ENCODE peak calls at places on chromosomes 7 and 10, in ten cellular contexts. U is GM23338; T is astrocyte of the spinal cord; K is bronchial epithelial cell; R is MCF 10A; I is endodermal cell; W is aorta; E is H9; S is AG08395; Y is activated CD8-positive, alpha-beta memory T cell treated with anti-CD3 and anti-CD28 coated beads for 1 hour. F is an unnamed sample.

GRCh38 chr7:101545441-101546190 is 83.5 kb downstream of the MYL10 start:
- DNase-seq in U (no peak), T (no peak), K (no peak), R (no peak), I (peak), W (peak), E (no peak), S (no peak), Y (no peak), F (no peak)

GRCh38 chr7:105389090-105389650 is 449 bp upstream of the SRPK2 start:
- DNase-seq in U (peak), T (peak), K (peak), R (peak), I (peak), W (peak), E (peak), S (peak), Y (no peak), F (peak)

GRCh38 chr7:140738280-140738679 is 41.8 kb downstream of the NDUFB2 start:
- DNase-seq in U (no peak), T (no peak), K (no peak), R (no peak), I (no peak), W (no peak), E (no peak), S (no peak), Y (no peak), F (no peak)

GRCh38 chr7:77388055-77388454 is 28.1 kb downstream of the GSAP start:
- DNase-seq in U (no peak), T (no peak), K (no peak), R (no peak), I (no peak), W (no peak), E (no peak), S (no peak), Y (no peak), F (no peak)

GRCh38 chr7:17770710-17771375 is 169.5 kb downstream of the SNX13 start:
- DNase-seq in U (no peak), T (no peak), K (peak), R (peak), I (no peak), W (no peak), E (no peak), S (no peak), Y (no peak), F (no peak)

GRCh38 chr10:122541541-122542002 is 19.0 kb upstream of the DMBT1 start:
- DNase-seq in U (no peak), T (no peak), K (peak), R (peak), I (no peak), W (no peak), E (no peak), S (no peak), Y (no peak), F (no peak)

GRCh38 chr7:131008840-131009651 is 275.0 kb upstream of the KLF14 start:
- DNase-seq in U (no peak), T (peak), K (peak), R (no peak), I (peak), W (no peak), E (no peak), S (no peak), Y (no peak), F (peak)

GRCh38 chr7:123747620-123748141 is 1.1 kb downstream of the WASL start:
- DNase-seq in U (peak), T (peak), K (peak), R (peak), I (peak), W (peak), E (peak), S (peak), Y (no peak), F (peak)

GRCh38 chr10:78952686-78953085 is 116.1 kb upstream of the ZMIZ1 start:
- DNase-seq in U (no peak), T (peak), K (no peak), R (peak), I (no peak), W (peak), E (no peak), S (peak), Y (no peak), F (no peak)

GRCh38 chr10:16950686-16951681 is 133.8 kb upstream of the RSU1 start:
- DNase-seq in U (peak), T (peak), K (peak), R (peak), I (peak), W (no peak), E (peak), S (peak), Y (no peak), F (no peak)

GRCh38 chr7:100584677-100585510 is 1.0 kb downstream of the LRCH4 start:
- DNase-seq in U (peak), T (peak), K (peak), R (peak), I (peak), W (peak), E (peak), S (peak), Y (no peak), F (no peak)

GRCh38 chr7:44508328-44508990 is 18.0 kb upstream of the NUDCD3 start:
- DNase-seq in U (no peak), T (no peak), K (no peak), R (no peak), I (no peak), W (no peak), E (no peak), S (no peak), Y (no peak), F (no peak)

GRCh38 chr10:13987472-13987871 is 343.3 kb downstream of the FRMD4A start:
- DNase-seq in U (no peak), T (peak), K (peak), R (peak), I (no peak), W (no peak), E (no peak), S (peak), Y (no peak), F (peak)

GRCh38 chr7:135729230-135729629 is 1.2 kb upstream of the SLC13A4 start:
- DNase-seq in U (no peak), T (no peak), K (no peak), R (no peak), I (no peak), W (no peak), E (no peak), S (peak), Y (no peak), F (no peak)

GRCh38 chr7:130672146-130672545 is 3.6 kb upstream of the COPG2 start:
- DNase-seq in U (no peak), T (no peak), K (no peak), R (no peak), I (no peak), W (no peak), E (no peak), S (no peak), Y (no peak), F (no peak)

GRCh38 chr7:2116903-2117680 is 115.7 kb downstream of the MAD1L1 start:
- DNase-seq in U (no peak), T (peak), K (no peak), R (peak), I (no peak), W (no peak), E (no peak), S (peak), Y (no peak), F (no peak)

F was measured in GM12865.